ENCODE peak calls at places on chromosomes 1 and 21, in nine cellular contexts. F is activated CD4-positive, alpha-beta T cell treated with anti-CD3 and anti-CD28 coated beads, Interleukin-2, amount 50 U/mL, for 24 hours; Y is foreskin fibroblast; B is HT1080; K is HTR-8/SVneo; O is IMR-90; X is GM19239; G is activated T-cell treated with anti-CD3 and anti-CD28 coated beads for 24 hours; M is posterior cingulate gyrus. Q is an unnamed sample.

GRCh38 chr1:39378377-39378776 is 113.1 kb upstream of the BMP8A start:
- DNase-seq in B (no peak), M (no peak), O (no peak), X (no peak), G (no peak), F (no peak), Y (no peak), K (no peak), Q (no peak)

GRCh38 chr1:12159826-12160225 is 7.0 kb upstream of the TNFRSF1B start:
- DNase-seq in B (no peak), O (no peak), X (no peak), Y (no peak), M (no peak), G (no peak), F (no peak), K (no peak), Q (no peak)

GRCh38 chr1:200883118-200883517 is 10.3 kb downstream of the GPR25 start:
- DNase-seq in M (no peak), Y (no peak), B (no peak), O (no peak), K (no peak), X (no peak), G (no peak), F (no peak), Q (no peak)

GRCh38 chr1:42853116-42853884 is 6.9 kb downstream of the ZNF691 start:
- DNase-seq in G (no peak), O (no peak), M (no peak), B (no peak), K (no peak), F (no peak), Y (no peak), X (no peak), Q (no peak)

GRCh38 chr1:221478050-221478949 is 263.6 kb downstream of the DUSP10 start:
- DNase-seq in Y (peak; percentile 85), X (peak; percentile 20), K (peak; percentile 65), O (peak; percentile 91), B (peak; percentile 88), M (peak; percentile 58), F (peak; percentile 52), G (peak; percentile 41), Q (peak; percentile 82)

GRCh38 chr1:90725961-90726715 is 9.0 kb upstream of the BARHL2 start:
- DNase-seq in K (no peak), G (no peak), B (no peak), M (no peak), F (no peak), Y (no peak), O (peak; percentile 1), X (no peak), Q (no peak)

GRCh38 chr1:204349602-204350001 is 10.1 kb downstream of the PLEKHA6 start:
- DNase-seq in F (no peak), Y (no peak), X (no peak), B (no peak), O (no peak), M (no peak), K (no peak), G (no peak), Q (no peak)

GRCh38 chr21:43345746-43346409 is 81.1 kb downstream of the SIK1 start:
- DNase-seq in Y (peak; percentile 59), X (no peak), O (peak; percentile 85), K (peak; percentile 75), G (no peak), B (peak; percentile 78), M (no peak), F (no peak), Q (peak; percentile 65)

GRCh38 chr1:210246447-210246846 is 13.9 kb downstream of the SERTAD4 start:
- DNase-seq in X (no peak), Y (no peak), G (no peak), O (peak; percentile 36), K (no peak), M (no peak), B (peak; percentile 17), F (no peak), Q (no peak)

GRCh38 chr1:233293556-233294446 is 1.7 kb downstream of the PCNX2 start:
- DNase-seq in G (no peak), Y (peak; percentile 10), O (peak; percentile 35), F (no peak), X (no peak), K (no peak), B (no peak), M (no peak), Q (no peak)

GRCh38 chr1:30024411-30025195 is 698.8 kb downstream of the MATN1 start:
- DNase-seq in K (no peak), O (no peak), G (no peak), F (no peak), B (no peak), X (no peak), Y (no peak), M (no peak), Q (no peak)

GRCh38 chr1:85689788-85690404 is 18.3 kb downstream of the ZNHIT6 start:
- DNase-seq in M (no peak), O (no peak), G (no peak), Y (no peak), X (no peak), F (no peak), K (no peak), B (no peak), Q (no peak)

GRCh38 chr1:33985656-33986055 is 121.8 kb downstream of the HMGB4 start:
- DNase-seq in O (peak; percentile 3), F (no peak), X (no peak), B (peak; percentile 7), Y (peak; percentile 17), M (no peak), G (no peak), K (no peak), Q (peak; percentile 83)

GRCh38 chr1:221074325-221074724 is 195.1 kb downstream of the HLX start:
- DNase-seq in Y (no peak), X (no peak), M (no peak), B (peak; percentile 37), O (peak; percentile 17), F (no peak), K (peak; percentile 29), G (no peak), Q (no peak)

GRCh38 chr1:110053557-110054428 is 16.7 kb downstream of the ALX3 start:
- DNase-seq in G (peak; percentile 55), B (peak; percentile 39), O (peak; percentile 25), F (peak; percentile 68), M (peak; percentile 71), Y (no peak), X (peak; percentile 66), K (peak; percentile 45), Q (peak; percentile 63)

GRCh38 chr1:64948905-64949833 is 17.2 kb downstream of the JAK1 start:
- DNase-seq in Y (no peak), X (no peak), K (no peak), M (no peak), B (no peak), F (no peak), O (no peak), G (peak; percentile 20), Q (no peak)

GRCh38 chr1:192867180-192867579 is 58.3 kb downstream of the RGS2 start:
- DNase-seq in G (no peak), M (no peak), O (no peak), Y (no peak), X (no peak), K (no peak), F (no peak), B (no peak), Q (no peak)

GRCh38 chr1:218425647-218426342 is 80.7 kb downstream of the TGFB2 start:
- DNase-seq in K (no peak), B (peak; percentile 51), G (no peak), O (peak; percentile 87), X (no peak), F (no peak), M (no peak), Y (peak; percentile 77), Q (peak; percentile 75)

GRCh38 chr1:25744140-25744581 is 55.8 kb upstream of the SELENON start:
- DNase-seq in X (no peak), G (no peak), Y (peak; percentile 62), B (peak; percentile 40), K (peak; percentile 57), F (no peak), O (peak; percentile 53), M (no peak), Q (peak; percentile 32)

GRCh38 chr1:14767075-14767474 is 168.6 kb downstream of the KAZN start:
- DNase-seq in Y (no peak), K (no peak), M (no peak), O (no peak), F (no peak), B (no peak), X (no peak), G (no peak), Q (no peak)

GRCh38 chr21:42063578-42064521 is 7.3 kb upstream of the UMODL1 start:
- DNase-seq in Y (no peak), O (no peak), F (peak; percentile 44), K (no peak), X (peak; percentile 50), G (peak; percentile 31), B (no peak), M (no peak), Q (no peak)

Q was measured in MG63.